ENCODE peak calls at places on chromosomes 6 and 20, in nine cellular contexts. Q is PC-3, I is neural progenitor cell, V is hepatocyte, A is keratinocyte, R is GM23338, D is HCT116, F is mesenchymal stem cell, O is IMR-90. E is an unnamed sample.

GRCh38 chr6:26156850-26157149 is 69.6 kb downstream of the HFE start:
- DNase-seq in V (no peak), Q (no peak), R (no peak), I (no peak), O (no peak), A (no peak), D (no peak), F (no peak), E (no peak)

GRCh38 chr6:158529629-158530028 is 30.3 kb upstream of the TMEM181 start:
- DNase-seq in D (no peak), Q (no peak), F (no peak), A (no peak), O (no peak), V (no peak), I (no peak), R (no peak), E (no peak)

GRCh38 chr20:7571521-7572065 is 368.7 kb downstream of the HAO1 start:
- DNase-seq in O (no peak), A (no peak), I (no peak), Q (no peak), V (no peak), D (no peak), R (no peak), F (no peak), E (no peak)

GRCh38 chr6:125003070-125003469 is 40.8 kb downstream of the RNF217 start:
- DNase-seq in I (no peak), A (no peak), O (no peak), Q (no peak), F (no peak), D (no peak), V (no peak), R (no peak), E (peak)

GRCh38 chr20:63775096-63775978 is 35.8 kb downstream of the SLC2A4RG start:
- DNase-seq in F (peak), D (no peak), I (peak), V (peak), R (peak), A (no peak), Q (no peak), O (peak), E (peak)

GRCh38 chr6:14046476-14047068 is 71.0 kb upstream of the CD83 start:
- DNase-seq in O (peak), D (peak), V (peak), I (peak), A (no peak), R (peak), Q (peak), F (peak), E (peak)

GRCh38 chr20:5918856-5919633 is 31.3 kb downstream of the TRMT6 start:
- DNase-seq in D (no peak), I (no peak), O (peak), F (peak), Q (peak), V (no peak), A (peak), R (no peak), E (peak)

GRCh38 chr6:30530013-30530412 is 26.3 kb downstream of the GNL1 start:
- DNase-seq in I (no peak), O (no peak), R (no peak), Q (peak), V (no peak), A (no peak), D (no peak), F (no peak), E (no peak)

GRCh38 chr6:157726892-157727628 is 96.0 kb upstream of the SNX9 start:
- DNase-seq in I (no peak), O (no peak), D (no peak), R (no peak), Q (no peak), F (no peak), A (no peak), V (no peak), E (no peak)

GRCh38 chr20:64053841-64054661 is 4.6 kb upstream of the SOX18 start:
- DNase-seq in Q (peak), V (peak), F (peak), I (peak), O (no peak), R (peak), A (no peak), D (peak), E (peak)

GRCh38 chr6:125524356-125524755 is 222.6 kb upstream of the HDDC2 start:
- DNase-seq in O (no peak), Q (no peak), R (no peak), F (no peak), D (no peak), I (peak), A (no peak), V (no peak), E (no peak)

GRCh38 chr6:135064586-135064985 is 10.0 kb upstream of the HBS1L start:
- DNase-seq in O (no peak), I (no peak), A (no peak), F (no peak), D (no peak), R (no peak), Q (no peak), V (no peak), E (peak)

GRCh38 chr20:17873410-17874270 is 95.0 kb downstream of the SNX5 start:
- DNase-seq in A (no peak), O (peak), Q (peak), F (peak), V (peak), R (peak), I (peak), D (peak), E (no peak)

GRCh38 chr6:136793348-136793747 is 1.1 kb upstream of the MAP3K5 start:
- DNase-seq in A (no peak), O (no peak), F (no peak), R (no peak), I (no peak), Q (no peak), V (no peak), D (no peak), E (no peak)

GRCh38 chr6:161265975-161266374 is 7.9 kb downstream of the AGPAT4 start:
- DNase-seq in Q (peak), I (no peak), R (no peak), O (no peak), V (no peak), A (no peak), D (no peak), F (no peak), E (peak)

GRCh38 chr6:141316236-141316635 is 816.5 kb upstream of the GJE1 start:
- DNase-seq in D (no peak), I (no peak), A (no peak), V (no peak), R (no peak), O (no peak), F (no peak), Q (no peak), E (no peak)

GRCh38 chr20:34215711-34216381 is 25.4 kb upstream of the ASIP start:
- DNase-seq in I (peak), Q (peak), O (peak), A (no peak), D (peak), R (peak), V (peak), F (peak), E (peak)

GRCh38 chr20:50393990-50394561 is 116.1 kb upstream of the PTPN1 start:
- DNase-seq in I (no peak), R (no peak), D (no peak), O (no peak), Q (no peak), F (no peak), V (no peak), A (no peak), E (no peak)

GRCh38 chr20:50395258-50395729 is 114.9 kb upstream of the PTPN1 start:
- DNase-seq in Q (peak), F (peak), V (no peak), O (peak), D (no peak), I (no peak), R (no peak), A (no peak), E (no peak)

GRCh38 chr20:50393242-50393641 is 116.9 kb upstream of the PTPN1 start:
- DNase-seq in O (no peak), Q (no peak), V (no peak), R (no peak), A (no peak), I (no peak), F (no peak), D (no peak), E (no peak)

GRCh38 chr20:50395914-50396488 is 114.2 kb upstream of the PTPN1 start:
- DNase-seq in I (no peak), V (no peak), O (no peak), Q (no peak), A (no peak), D (no peak), F (no peak), R (no peak), E (no peak)

DNA sequence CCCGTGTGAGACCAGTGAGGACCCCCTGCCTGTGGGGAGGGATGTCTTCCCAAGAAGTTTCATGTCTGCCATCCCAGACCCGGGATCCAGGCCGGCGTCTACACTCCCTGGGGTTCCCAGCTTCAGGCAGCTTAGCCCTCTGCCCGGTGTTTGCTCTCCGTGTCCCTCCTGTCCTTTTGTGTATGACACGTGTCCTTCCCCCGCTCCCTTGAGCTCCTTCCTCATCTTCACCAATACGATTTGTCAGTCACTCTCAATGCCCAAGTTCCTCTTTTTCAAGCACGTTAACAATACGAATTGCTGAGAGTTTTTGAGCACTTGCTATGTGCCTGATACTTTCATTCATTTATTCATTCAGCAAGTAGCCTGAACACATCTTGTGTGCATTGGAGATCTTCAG is 115.6 kb upstream of the PTPN1 start:
- DNase-seq in F (no peak), I (no peak), A (no peak), V (no peak), D (no peak), O (no peak), R (no peak), Q (no peak), E (no peak)
- H3K4me2 ChIP-seq in F (no peak), I (no peak), A (no peak), V (no peak), D (no peak), O (no peak), R (no peak), Q (no peak), E (no peak)

GRCh38 chr6:156662025-156662445 is 115.1 kb upstream of the ARID1B start:
- DNase-seq in V (peak), D (peak), O (no peak), Q (peak), F (no peak), R (peak), I (peak), A (no peak), E (peak)
- H3K4me3 ChIP-seq in V (no peak), D (peak), O (no peak), Q (peak), F (no peak), R (no peak), I (no peak), A (no peak), E (no peak)

DNA sequence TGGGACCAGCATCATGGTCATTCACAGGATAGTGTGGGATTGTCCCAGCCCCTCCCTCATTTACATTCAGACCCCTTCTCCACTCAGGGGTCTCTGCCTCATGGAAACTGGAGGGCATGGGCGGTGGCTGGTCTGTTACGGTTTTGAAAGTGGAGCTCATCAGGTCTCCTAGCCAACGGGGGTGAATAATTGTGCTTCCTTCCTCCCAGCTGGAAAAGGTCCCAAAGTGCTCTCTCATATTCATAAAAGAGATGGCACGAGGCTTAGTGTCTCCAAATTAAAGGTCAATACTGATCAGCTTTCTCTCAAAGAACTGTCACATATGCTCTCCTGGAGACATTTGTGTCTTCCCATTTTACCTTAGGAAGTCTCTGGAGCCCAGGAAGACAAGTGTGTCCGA is 19.9 kb downstream of the JARID2 start:
- DNase-seq in A (no peak), D (no peak), Q (no peak), I (no peak), V (no peak), F (no peak), O (no peak), R (no peak), E (no peak)
- H3K4me2 ChIP-seq in A (no peak), D (no peak), Q (no peak), I (peak), V (no peak), F (no peak), O (no peak), R (peak), E (no peak)

DNA sequence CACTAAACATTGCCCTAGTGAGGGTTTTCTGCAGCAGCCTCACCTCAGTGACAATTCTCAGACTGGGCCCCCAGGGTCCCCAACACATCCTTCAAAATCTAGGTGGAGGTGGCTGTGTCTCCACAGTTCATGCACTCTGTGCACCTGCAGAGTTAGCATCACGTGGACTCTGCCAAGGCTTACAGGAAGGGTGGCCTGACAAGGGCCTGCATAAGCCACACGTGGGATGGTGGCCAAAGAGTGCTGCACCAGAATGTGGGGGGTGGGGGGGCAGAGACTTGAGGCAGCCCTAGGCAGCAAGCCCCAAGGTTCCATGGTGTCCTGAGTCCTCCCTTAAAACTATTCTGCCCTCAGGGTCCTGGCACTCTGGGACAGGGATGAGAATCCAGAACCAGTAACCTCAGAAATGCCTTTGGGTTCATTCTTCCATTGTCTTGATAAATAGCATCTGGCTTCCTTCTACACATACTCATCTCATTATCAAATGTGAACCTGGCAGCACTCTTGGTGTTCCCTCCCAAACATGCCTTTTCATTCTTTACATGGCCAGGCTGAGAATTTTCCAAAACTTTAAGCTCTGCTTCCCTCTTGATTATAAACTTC is 1.6 kb upstream of the SERPINB1 start:
- DNase-seq in A (no peak), Q (peak), R (no peak), D (no peak), I (no peak), O (no peak), F (no peak), V (no peak), E (no peak)
- H3K4me3 ChIP-seq in A (no peak), Q (no peak), R (no peak), D (no peak), I (no peak), O (no peak), F (no peak), V (no peak), E (no peak)

GRCh38 chr20:48684501-48685041 is 143.2 kb downstream of the PREX1 start:
- DNase-seq in O (no peak), A (no peak), D (no peak), Q (no peak), I (no peak), R (no peak), F (no peak), V (no peak), E (peak)
- H3K4me2 ChIP-seq in O (no peak), A (no peak), D (no peak), Q (no peak), I (no peak), R (no peak), F (no peak), V (no peak), E (no peak)

DNA sequence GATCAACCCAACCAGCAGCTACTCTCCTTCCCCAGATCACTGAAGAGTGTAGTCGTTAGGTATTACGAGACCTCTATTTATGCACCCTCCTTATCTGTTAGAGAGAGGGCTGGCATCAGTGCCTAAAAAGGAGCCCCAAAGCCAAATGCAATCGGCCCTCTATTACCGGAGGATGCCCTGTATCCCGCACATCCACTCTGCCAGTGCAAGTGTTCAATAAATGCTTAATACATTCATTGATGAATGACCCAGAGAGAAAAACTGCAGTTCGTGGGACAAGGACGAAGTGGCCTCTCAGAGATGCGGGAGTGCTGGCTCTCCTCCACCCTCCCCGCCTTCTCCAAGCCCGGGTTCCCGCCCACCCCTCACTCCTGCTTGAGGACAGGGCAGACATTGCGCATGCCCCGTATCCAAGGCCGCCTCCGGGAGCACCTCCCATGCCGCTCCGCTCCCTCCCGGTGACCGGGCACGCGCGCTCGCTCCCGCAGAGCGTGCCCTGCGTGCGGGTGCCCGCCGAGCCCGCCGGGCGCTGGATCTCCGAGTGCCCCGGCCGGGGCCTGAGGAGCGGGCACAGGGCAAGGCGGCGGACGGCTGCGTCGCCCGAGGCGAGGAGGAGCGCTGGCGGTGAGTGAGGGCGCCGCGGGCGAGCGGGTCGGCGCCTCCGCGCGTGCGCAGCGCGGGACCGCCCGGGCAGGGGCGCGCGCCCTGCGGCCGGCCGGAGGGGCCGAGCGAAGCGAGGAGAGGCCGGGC is 27.2 kb upstream of the BTBD3 start:
- DNase-seq in Q (peak), A (no peak), I (peak), D (peak), F (peak), V (peak), O (peak), R (peak), E (peak)
- H3K4me3 ChIP-seq in Q (peak), A (peak), I (peak), D (peak), F (peak), V (peak), O (peak), R (peak), E (peak)

E was measured in mesendoderm.